ENCODE peak calls at places on chromosomes 12 and 14, in ten cellular contexts. V, G, J, N, R, X, C, U, D and P are unnamed samples.

GRCh38 chr12:6432991-6433390 is 11.8 kb upstream of the CD27 start:
- DNase-seq in V (no peak), D (no peak), J (no peak), R (no peak), G (no peak), N (no peak), X (no peak), U (no peak), C (no peak), P (no peak)

GRCh38 chr14:64755661-64756265 is 51.5 kb downstream of the PLEKHG3 start:
- DNase-seq in U (no peak), G (no peak), J (no peak), V (no peak), N (peak), C (no peak), R (no peak), D (peak), X (no peak), P (no peak)

GRCh38 chr12:109581856-109582255 is 8.3 kb downstream of the MVK start:
- DNase-seq in U (no peak), G (no peak), J (no peak), V (no peak), N (peak), X (no peak), R (no peak), C (peak), D (peak), P (no peak)

GRCh38 chr12:51823875-51824565 is 24.5 kb downstream of the FIGNL2 start:
- DNase-seq in R (no peak), U (peak), N (peak), V (no peak), X (no peak), G (peak), C (peak), D (peak), J (no peak), P (no peak)

GRCh38 chr12:89154743-89155530 is 197.4 kb downstream of the DUSP6 start:
- DNase-seq in V (no peak), X (no peak), R (no peak), U (no peak), D (no peak), J (no peak), C (peak), N (peak), G (no peak), P (no peak)

GRCh38 chr12:77190022-77190421 is 124.7 kb upstream of the E2F7 start:
- DNase-seq in U (no peak), V (no peak), N (peak), X (no peak), G (peak), R (no peak), D (peak), C (peak), J (no peak), P (no peak)

GRCh38 chr12:24948816-24949722 is at the start of gene BCAT1:
- DNase-seq in R (peak), G (peak), U (no peak), X (peak), N (peak), C (peak), J (peak), V (peak), D (peak), P (peak)

GRCh38 chr12:63994704-63995103 is 150.2 kb downstream of the SRGAP1 start:
- DNase-seq in U (no peak), R (no peak), G (no peak), C (no peak), J (no peak), D (peak), N (peak), V (no peak), X (no peak), P (no peak)

GRCh38 chr14:105205718-105206208 is 24.7 kb upstream of the NUDT14 start:
- DNase-seq in R (no peak), V (no peak), X (no peak), N (peak), D (peak), C (no peak), U (no peak), G (no peak), J (no peak), P (no peak)

GRCh38 chr14:103527408-103528157 is 1.4 kb upstream of the TRMT61A start:
- DNase-seq in U (no peak), N (peak), D (no peak), X (peak), J (peak), R (no peak), G (no peak), V (no peak), C (no peak), P (no peak)

GRCh38 chr14:68312884-68313725 is 479.8 kb downstream of the ZFP36L1 start:
- DNase-seq in U (no peak), N (no peak), D (no peak), C (no peak), V (no peak), G (no peak), R (no peak), J (peak), X (peak), P (no peak)